ENCODE peak calls at places on chromosomes 12 and 14, in eight cellular contexts. S, O, V, M, X, T, E and R are unnamed samples.

GRCh38 chr12:109716092-109716479 is 2.5 kb downstream of the FAM222A start:
- DNase-seq in S (peak; percentile 36), O (no peak), V (no peak), M (no peak), X (no peak), T (no peak), E (no peak), R (no peak)

GRCh38 chr12:119593578-119594398 is at the start of gene TMEM233:
- DNase-seq in S (no peak), O (no peak), V (no peak), M (peak; percentile 67), X (no peak), T (no peak), E (peak; percentile 46), R (no peak)

GRCh38 chr14:58356268-58356667 is 39.5 kb upstream of the TOMM20L start:
- DNase-seq in S (no peak), O (no peak), V (no peak), M (no peak), X (no peak), T (no peak), E (no peak), R (no peak)

GRCh38 chr14:33709286-33709685 is 241.6 kb downstream of the EGLN3 start:
- DNase-seq in S (no peak), O (no peak), V (no peak), M (no peak), X (no peak), T (peak; percentile 12), E (no peak), R (no peak)

GRCh38 chr12:67456281-67456918 is 187.2 kb downstream of the CAND1 start:
- DNase-seq in S (no peak), O (no peak), V (no peak), M (peak; percentile 18), X (peak; percentile 45), T (peak; percentile 89), E (no peak), R (no peak)

GRCh38 chr14:78618379-78618778 is 448.2 kb downstream of the NRXN3 start:
- DNase-seq in S (no peak), O (no peak), V (no peak), M (no peak), X (no peak), T (no peak), E (no peak), R (no peak)

GRCh38 chr12:129964826-129965457 is 61.1 kb upstream of the TMEM132D start:
- DNase-seq in S (no peak), O (peak; percentile 26), V (no peak), M (no peak), X (no peak), T (no peak), E (no peak), R (no peak)

GRCh38 chr12:50542448-50542847 is 37.7 kb downstream of the DIP2B start:
- DNase-seq in S (no peak), O (no peak), V (no peak), M (no peak), X (no peak), T (peak; percentile 80), E (no peak), R (no peak)

GRCh38 chr12:27604431-27604830 is 80.4 kb downstream of the PPFIBP1 start:
- DNase-seq in S (no peak), O (no peak), V (no peak), M (no peak), X (no peak), T (no peak), E (no peak), R (no peak)

GRCh38 chr14:67416085-67416484 is 4.1 kb upstream of the PLEK2 start:
- DNase-seq in S (peak; percentile 81), O (no peak), V (no peak), M (no peak), X (no peak), T (no peak), E (no peak), R (no peak)

GRCh38 chr14:105844810-105845724 is 318.7 kb downstream of the TMEM121 start:
- DNase-seq in S (no peak), O (no peak), V (peak; percentile 2), M (no peak), X (no peak), T (no peak), E (no peak), R (peak; percentile 47)

GRCh38 chr12:71693126-71693525 is 7.2 kb downstream of the TMEM19 start:
- DNase-seq in S (no peak), O (no peak), V (no peak), M (no peak), X (no peak), T (no peak), E (no peak), R (no peak)
- H3K27ac ChIP-seq in S (no peak overlapping the region), O (no peak overlapping the region), V (peak overlapping the region; percentile 99), M (no peak overlapping the region), X (no peak overlapping the region), T (no peak overlapping the region), E (no peak overlapping the region), R (no peak overlapping the region)

GRCh38 chr12:94207467-94208432 is 59.4 kb downstream of the PLXNC1 start:
- DNase-seq in S (peak; percentile 59), O (no peak), V (peak; percentile 83), M (no peak), X (peak; percentile 14), T (no peak), E (no peak), R (no peak)
- H3K27ac ChIP-seq in S (peak overlapping the region; percentile 52), O (peak overlapping the region; percentile 54), V (peak overlapping the region; percentile 96), M (no peak overlapping the region), X (peak overlapping the region; percentile 8), T (no peak overlapping the region), E (peak overlapping the region; percentile 68), R (peak overlapping the region; percentile 60)

GRCh38 chr12:123114305-123115083 is 36.4 kb downstream of the PITPNM2 start:
- DNase-seq in S (no peak), O (no peak), V (no peak), M (no peak), X (no peak), T (no peak), E (no peak), R (no peak)
- H3K27ac ChIP-seq in S (no peak overlapping the region), O (peak overlapping the region; percentile 69), V (no peak overlapping the region), M (no peak overlapping the region), X (no peak overlapping the region), T (no peak overlapping the region), E (peak overlapping the region; percentile 74), R (peak overlapping the region; percentile 72)

GRCh38 chr14:97408503-97408902 is 611.3 kb downstream of the VRK1 start:
- DNase-seq in S (no peak), O (no peak), V (no peak), M (no peak), X (no peak), T (no peak), E (no peak), R (no peak)

GRCh38 chr14:97407701-97408407 is 610.7 kb downstream of the VRK1 start:
- DNase-seq in S (no peak), O (no peak), V (no peak), M (no peak), X (no peak), T (no peak), E (no peak), R (no peak)

GRCh38 chr14:97410667-97411286 is 613.6 kb downstream of the VRK1 start:
- DNase-seq in S (no peak), O (no peak), V (no peak), M (no peak), X (no peak), T (no peak), E (no peak), R (no peak)

GRCh38 chr14:97411938-97412612 is 614.9 kb downstream of the VRK1 start:
- DNase-seq in S (no peak), O (no peak), V (no peak), M (no peak), X (no peak), T (no peak), E (no peak), R (no peak)

GRCh38 chr14:97408937-97409860 is 612.0 kb downstream of the VRK1 start:
- DNase-seq in S (no peak), O (no peak), V (no peak), M (no peak), X (no peak), T (no peak), E (no peak), R (no peak)
- H3K27ac ChIP-seq in S (no peak overlapping the region), O (no peak overlapping the region), V (no peak overlapping the region), M (no peak overlapping the region), X (no peak overlapping the region), T (no peak overlapping the region), E (no peak overlapping the region), R (no peak overlapping the region)

DNA sequence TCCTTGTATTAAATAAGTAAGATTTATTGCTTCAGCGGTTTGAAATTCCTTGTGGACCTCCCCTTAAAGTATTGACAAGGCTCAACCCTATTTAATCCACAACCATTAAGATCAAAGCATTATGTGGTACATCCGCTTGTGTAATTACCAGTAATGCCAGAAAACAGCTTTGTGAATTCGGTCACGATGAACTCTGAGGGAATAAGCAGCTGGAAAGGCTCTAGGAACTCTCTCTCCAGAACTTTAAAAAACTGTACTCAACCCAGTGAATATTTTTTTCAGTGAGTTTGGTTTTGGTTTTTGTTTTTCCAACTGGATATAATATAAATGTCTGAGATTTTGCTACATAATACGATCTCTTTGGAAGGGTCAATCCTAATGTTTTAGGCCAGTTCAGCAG is 49.3 kb upstream of the DIO2 start:
- DNase-seq in S (no peak), O (no peak), V (no peak), M (no peak), X (no peak), T (no peak), E (no peak), R (no peak)
- H3K27ac ChIP-seq in S (no peak overlapping the region), O (no peak overlapping the region), V (no peak overlapping the region), M (no peak overlapping the region), X (no peak overlapping the region), T (no peak overlapping the region), E (no peak overlapping the region), R (no peak overlapping the region)

GRCh38 chr12:68675098-68675842 is 11.5 kb upstream of the NUP107 start:
- DNase-seq in S (peak; percentile 61), O (peak; percentile 48), V (peak; percentile 41), M (no peak), X (peak; percentile 11), T (no peak), E (peak; percentile 54), R (no peak)

GRCh38 chr12:68673788-68674187 is 13.0 kb upstream of the NUP107 start:
- DNase-seq in S (peak; percentile 35), O (no peak), V (no peak), M (no peak), X (no peak), T (no peak), E (no peak), R (no peak)

GRCh38 chr12:68674376-68674775 is 12.4 kb upstream of the NUP107 start:
- DNase-seq in S (no peak), O (no peak), V (no peak), M (no peak), X (no peak), T (no peak), E (no peak), R (no peak)
- H3K27ac ChIP-seq in S (no peak overlapping the region), O (no peak overlapping the region), V (no peak overlapping the region), M (no peak overlapping the region), X (no peak overlapping the region), T (no peak overlapping the region), E (no peak overlapping the region), R (no peak overlapping the region)

GRCh38 chr14:100680439-100681051 is 46.1 kb upstream of the DLK1 start:
- DNase-seq in S (peak; percentile 66), O (no peak), V (no peak), M (no peak), X (no peak), T (no peak), E (no peak), R (no peak)
- H3K27ac ChIP-seq in S (peak overlapping the region; percentile 69), O (peak overlapping the region; percentile 61), V (no peak overlapping the region), M (peak overlapping the region; percentile 99), X (peak overlapping the region; percentile 57), T (no peak overlapping the region), E (peak overlapping the region; percentile 39), R (no peak overlapping the region)